ENCODE peak calls at places on chromosomes 12 and 14, in four cellular contexts. R, T, Z and M are unnamed samples.

GRCh38 chr12:130514149-130514551 is 176.5 kb downstream of the PIWIL1 start:
- DNase-seq in Z (no peak), T (no peak), R (no peak), M (no peak)

GRCh38 chr12:124545508-124546418 is 21.6 kb downstream of the NCOR2 start:
- DNase-seq in Z (no peak), R (no peak), T (no peak), M (no peak)

GRCh38 chr14:104387385-104388010 is 192.1 kb upstream of the C14orf180 start:
- DNase-seq in T (no peak), Z (peak), R (no peak), M (peak)

GRCh38 chr12:85825751-85826150 is 10.5 kb downstream of the RASSF9 start:
- DNase-seq in R (no peak), Z (no peak), T (no peak), M (no peak)

GRCh38 chr12:57099062-57099714 is 10.3 kb downstream of the NAB2 start:
- DNase-seq in Z (no peak), R (no peak), T (no peak), M (no peak)

GRCh38 chr12:53428741-53429140 is 5.1 kb downstream of the AMHR2 start:
- DNase-seq in T (no peak), Z (no peak), R (no peak), M (no peak)

GRCh38 chr14:90903101-90903500 is 86.9 kb upstream of the TTC7B start:
- DNase-seq in T (peak), Z (no peak), R (peak), M (no peak)

GRCh38 chr14:106378191-106378590 is 851.8 kb downstream of the TMEM121 start:
- DNase-seq in T (no peak), R (no peak), Z (no peak), M (no peak)

GRCh38 chr12:94805749-94806148 is 155.4 kb upstream of the TMCC3 start:
- DNase-seq in R (no peak), Z (no peak), T (no peak), M (no peak)

GRCh38 chr12:3554547-3555115 is 63.6 kb downstream of the PRMT8 start:
- DNase-seq in T (no peak), R (no peak), Z (no peak), M (peak)

GRCh38 chr14:77830692-77831091 is 30.8 kb downstream of the ADCK1 start:
- DNase-seq in T (no peak), Z (no peak), R (no peak), M (no peak)

GRCh38 chr12:67035121-67035520 is 234.0 kb upstream of the CAND1 start:
- DNase-seq in T (no peak), R (no peak), Z (no peak), M (no peak)

GRCh38 chr12:69988601-69989194 is 163.7 kb downstream of the MYRFL start:
- DNase-seq in Z (no peak), T (no peak), R (no peak), M (no peak)

GRCh38 chr12:20097561-20097960 is 270.8 kb upstream of the PDE3A start:
- DNase-seq in Z (no peak), R (no peak), T (no peak), M (no peak)

GRCh38 chr14:103862393-103862782 is 15.0 kb upstream of the PPP1R13B start:
- DNase-seq in Z (no peak), T (no peak), R (no peak), M (no peak)

GRCh38 chr14:103520657-103521437 is 1.8 kb downstream of the CKB start:
- DNase-seq in T (no peak), R (peak), Z (peak), M (peak)

GRCh38 chr12:100567945-100568344 is 5.5 kb upstream of the GAS2L3 start:
- DNase-seq in T (no peak), R (no peak), Z (no peak), M (no peak)

GRCh38 chr12:120625557-120626419 is 14.6 kb upstream of the CABP1 start:
- DNase-seq in T (no peak), Z (no peak), R (no peak), M (no peak)

GRCh38 chr12:109720152-109720855 is 6.7 kb downstream of the FAM222A start:
- DNase-seq in T (no peak), Z (no peak), R (peak), M (no peak)

GRCh38 chr14:33848706-33849454 is 102.0 kb downstream of the EGLN3 start:
- DNase-seq in Z (no peak), R (peak), T (peak), M (no peak)

GRCh38 chr14:100285021-100285912 is 21.0 kb downstream of the SLC25A29 start:
- DNase-seq in T (no peak), R (peak), Z (peak), M (no peak)

GRCh38 chr14:43894534-43894933 is 612.5 kb downstream of the FSCB start:
- DNase-seq in T (no peak), R (no peak), Z (no peak), M (no peak)

GRCh38 chr12:3313655-3314305 is 177.2 kb upstream of the PRMT8 start:
- DNase-seq in R (peak), Z (no peak), T (no peak), M (no peak)

GRCh38 chr12:68695454-68695853 is 8.7 kb downstream of the NUP107 start:
- DNase-seq in Z (no peak), R (no peak), T (no peak), M (no peak)

GRCh38 chr14:105924951-105925591 is 398.7 kb downstream of the TMEM121 start:
- DNase-seq in T (no peak), Z (peak), R (no peak), M (peak)

GRCh38 chr14:38143651-38144505 is 63.8 kb upstream of the SSTR1 start:
- DNase-seq in Z (no peak), T (no peak), R (no peak), M (no peak)

GRCh38 chr12:57612711-57613426 is 1.6 kb downstream of the ARHGEF25 start:
- DNase-seq in R (no peak), T (no peak), Z (no peak), M (no peak)

GRCh38 chr14:96272777-96273471 is 16.9 kb downstream of the BDKRB1 start:
- DNase-seq in Z (no peak), R (no peak), T (no peak), M (no peak)

GRCh38 chr14:99354166-99354875 is 82.3 kb upstream of the BCL11B start:
- DNase-seq in Z (no peak), T (no peak), R (no peak), M (no peak)

GRCh38 chr12:50566066-50566465 is 61.3 kb downstream of the DIP2B start:
- DNase-seq in R (no peak), Z (no peak), T (no peak), M (no peak)

GRCh38 chr12:65125247-65125646 is 4.1 kb upstream of the WIF1 start:
- DNase-seq in Z (no peak), R (no peak), T (no peak), M (no peak)

GRCh38 chr12:69821441-69822204 is 3.4 kb upstream of the MYRFL start:
- DNase-seq in Z (no peak), R (no peak), T (peak), M (no peak)

DNA sequence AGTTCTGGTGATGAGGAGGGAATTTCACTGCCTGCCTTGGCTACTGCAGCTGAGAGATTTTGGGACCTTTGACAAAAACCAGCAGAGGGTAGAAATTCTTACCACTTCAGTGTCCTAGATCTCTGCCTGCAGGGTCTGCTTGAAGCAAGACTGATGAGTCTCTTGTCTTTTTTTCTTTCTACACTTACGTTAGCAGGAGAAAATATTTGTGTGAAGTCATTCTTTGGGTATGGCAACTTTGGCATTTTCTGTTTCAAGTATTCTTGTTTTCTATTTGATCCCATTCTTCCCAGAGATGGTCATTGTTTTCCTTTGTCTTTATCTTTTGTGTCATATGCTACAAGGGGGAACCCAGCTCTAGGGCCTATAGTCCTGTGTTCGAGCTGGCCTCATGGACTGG is 65.6 kb upstream of the FERMT2 start:
- DNase-seq in R (no peak), Z (no peak), T (no peak), M (no peak)
- H3K27ac ChIP-seq in R (no peak), Z (no peak), T (no peak), M (no peak)

GRCh38 chr14:44960646-44961045 is 1.1 kb downstream of the KLHL28 start:
- DNase-seq in Z (no peak), R (no peak), T (no peak), M (no peak)

GRCh38 chr14:44960146-44960545 is 1.6 kb downstream of the KLHL28 start:
- DNase-seq in T (no peak), Z (no peak), R (no peak), M (no peak)

GRCh38 chr14:44962573-44963528 is 861 bp downstream of the TOGARAM1 start:
- DNase-seq in Z (peak), T (no peak), R (peak), M (peak)

GRCh38 chr14:44961730-44962572 is at the start of the genes KLHL28 and TOGARAM1:
- DNase-seq in R (peak), T (peak), Z (peak), M (peak)

GRCh38 chr14:44961151-44961729 is 507 bp downstream of the KLHL28 start:
- DNase-seq in Z (peak), T (no peak), R (peak), M (no peak)
- H3K27ac ChIP-seq in Z (peak), T (peak), R (peak), M (peak)

GRCh38 chr14:87491816-87492215 is 501.2 kb downstream of the GALC start:
- DNase-seq in T (no peak), Z (no peak), R (no peak), M (no peak)
- H3K27ac ChIP-seq in T (no peak), Z (no peak), R (no peak), M (peak)

DNA sequence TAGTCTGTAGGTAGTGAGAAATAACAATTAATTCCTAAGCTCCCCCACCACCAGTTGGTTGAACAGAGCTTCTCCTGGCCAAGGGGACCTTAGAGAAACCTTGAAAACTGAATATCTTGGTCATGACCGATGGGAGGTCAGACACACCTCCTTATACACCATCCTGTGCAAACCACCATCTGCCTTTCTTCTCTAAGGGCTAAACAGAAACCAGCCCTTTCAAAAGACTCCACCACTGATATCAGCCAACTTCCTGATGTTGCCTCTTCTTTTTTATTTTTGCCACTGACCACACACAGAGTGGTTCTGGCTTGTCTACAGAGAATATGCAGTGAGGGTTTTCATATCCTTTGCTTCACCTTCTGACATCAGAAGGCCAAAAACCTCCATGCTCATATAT is 977.7 kb upstream of the SEL1L start:
- DNase-seq in R (no peak), T (no peak), Z (no peak), M (no peak)
- H3K27ac ChIP-seq in R (no peak), T (no peak), Z (no peak), M (no peak)

DNA sequence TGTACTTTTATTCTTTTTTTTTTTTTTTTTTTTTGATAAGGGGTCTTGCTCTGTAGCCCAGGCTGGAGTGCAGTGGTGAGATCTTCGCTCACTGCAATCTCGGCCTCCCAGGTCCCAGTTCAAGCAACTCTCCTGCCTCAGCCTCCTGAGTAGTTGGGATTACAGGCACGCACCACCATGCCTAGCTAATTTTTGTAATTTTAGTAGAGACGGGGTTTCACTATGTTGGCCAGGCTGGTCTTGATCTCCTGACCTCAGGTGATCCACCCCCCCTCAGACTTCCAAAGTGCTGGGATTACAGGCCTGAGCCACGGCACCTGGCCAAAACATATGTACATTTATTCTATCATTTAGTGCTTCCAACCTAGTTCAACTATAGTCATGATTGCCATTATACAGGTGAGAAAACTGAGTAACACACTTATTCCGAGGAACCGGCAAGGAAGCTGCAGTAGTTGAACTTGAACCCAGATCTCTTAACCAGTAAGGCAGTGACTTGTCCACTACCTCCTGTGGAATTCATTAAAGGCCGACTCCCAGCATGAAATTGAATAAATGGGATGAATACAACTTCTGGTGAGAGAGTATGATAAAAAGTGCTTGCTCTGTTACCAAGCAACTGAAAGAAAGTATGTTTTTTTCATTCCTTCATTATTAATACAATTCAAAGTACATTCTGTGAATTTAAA is 755 bp upstream of the ATF7IP start:
- DNase-seq in T (no peak), R (no peak), Z (no peak), M (no peak)
- H3K27ac ChIP-seq in T (peak), R (peak), Z (peak), M (peak)

GRCh38 chr12:27284021-27284420 is 39.9 kb downstream of the STK38L start:
- DNase-seq in T (no peak), R (no peak), Z (no peak), M (no peak)
- H3K27ac ChIP-seq in T (no peak), R (no peak), Z (peak), M (no peak)

GRCh38 chr12:544941-545635 is 85.3 kb downstream of the B4GALNT3 start:
- DNase-seq in T (no peak), Z (no peak), R (no peak), M (no peak)
- H3K27ac ChIP-seq in T (no peak), Z (no peak), R (no peak), M (no peak)